ENCODE peak calls at places on chromosomes 6 and 20, in six cellular contexts. M is heart left ventricle, J is A549, Y is IMR-90, G is body of pancreas, E is prostate gland. X is an unnamed sample.

GRCh38 chr6:28212510-28213212 is 12.4 kb upstream of the ZSCAN9 start:
- DNase-seq in Y (peak), E (no peak), J (peak), G (peak), M (no peak), X (no peak)

GRCh38 chr6:32982084-32982701 is 13.8 kb downstream of the BRD2 start:
- DNase-seq in E (no peak), M (no peak), Y (no peak), G (no peak), J (no peak), X (no peak)

GRCh38 chr6:27290065-27290849 is 21.8 kb downstream of the POM121L2 start:
- DNase-seq in Y (peak), M (no peak), J (no peak), G (no peak), E (no peak), X (no peak)

GRCh38 chr6:105839266-105839665 is 246.9 kb upstream of the PRDM1 start:
- DNase-seq in J (no peak), G (no peak), M (no peak), Y (peak), E (no peak), X (no peak)

GRCh38 chr6:160041608-160042007 is 72.7 kb downstream of the IGF2R start:
- DNase-seq in G (peak), J (no peak), M (no peak), E (peak), Y (peak), X (no peak)

GRCh38 chr6:10112871-10113584 is 301.8 kb downstream of the TFAP2A start:
- DNase-seq in M (peak), J (no peak), Y (no peak), E (no peak), G (no peak), X (no peak)

GRCh38 chr6:96898241-96898851 is 655 bp upstream of the NDUFAF4 start:
- DNase-seq in E (no peak), J (no peak), G (no peak), M (no peak), Y (peak), X (no peak)

GRCh38 chr20:54199721-54200176 is 8.1 kb upstream of the PFDN4 start:
- DNase-seq in M (peak), E (peak), Y (peak), J (peak), G (peak), X (peak)

GRCh38 chr20:17648782-17649730 is 33.0 kb downstream of the RRBP1 start:
- DNase-seq in E (no peak), G (peak), J (peak), M (no peak), Y (no peak), X (peak)

GRCh38 chr20:24603454-24603853 is 134.0 kb downstream of the SYNDIG1 start:
- DNase-seq in Y (no peak), E (no peak), J (no peak), G (no peak), M (no peak), X (no peak)

GRCh38 chr6:159390384-159390783 is 221.2 kb downstream of the FNDC1 start:
- DNase-seq in M (no peak), Y (no peak), G (no peak), E (no peak), J (no peak), X (no peak)

GRCh38 chr6:145893586-145893985 is 70.6 kb downstream of the SHPRH start:
- DNase-seq in G (no peak), Y (no peak), M (no peak), J (no peak), E (no peak), X (no peak)

GRCh38 chr20:50297498-50298348 is 107.1 kb downstream of the CEBPB start:
- DNase-seq in Y (no peak), M (no peak), J (no peak), E (no peak), G (no peak), X (no peak)

GRCh38 chr20:23229989-23230388 is 120.6 kb upstream of the NXT1 start:
- DNase-seq in Y (no peak), G (no peak), E (no peak), M (no peak), J (no peak), X (no peak)

GRCh38 chr6:16332175-16332542 is 93.8 kb downstream of the GMPR start:
- DNase-seq in E (peak), M (peak), J (peak), G (peak), Y (peak), X (peak)

GRCh38 chr6:16334671-16335070 is 96.3 kb downstream of the GMPR start:
- DNase-seq in Y (peak), G (peak), J (peak), M (no peak), E (peak), X (peak)

GRCh38 chr6:16335176-16335575 is 96.8 kb downstream of the GMPR start:
- DNase-seq in M (no peak), Y (no peak), G (no peak), J (no peak), E (no peak), X (no peak)

GRCh38 chr6:16333580-16333979 is 95.2 kb downstream of the GMPR start:
- DNase-seq in G (no peak), Y (peak), J (no peak), M (no peak), E (no peak), X (peak)

GRCh38 chr6:16331328-16332174 is 93.2 kb downstream of the GMPR start:
- DNase-seq in E (peak), Y (peak), G (peak), J (peak), M (peak), X (peak)
- H3K27ac ChIP-seq in E (no peak), Y (peak), G (no peak), J (no peak), M (peak), X (peak)

GRCh38 chr20:44068311-44068710 is 118.7 kb downstream of the JPH2 start:
- DNase-seq in M (no peak), Y (no peak), E (no peak), G (no peak), J (no peak), X (no peak)
- TF ChIP-seq CTCF in M (no peak), Y (no peak), E (no peak), G (no peak), J (no peak), X (no peak)

DNA sequence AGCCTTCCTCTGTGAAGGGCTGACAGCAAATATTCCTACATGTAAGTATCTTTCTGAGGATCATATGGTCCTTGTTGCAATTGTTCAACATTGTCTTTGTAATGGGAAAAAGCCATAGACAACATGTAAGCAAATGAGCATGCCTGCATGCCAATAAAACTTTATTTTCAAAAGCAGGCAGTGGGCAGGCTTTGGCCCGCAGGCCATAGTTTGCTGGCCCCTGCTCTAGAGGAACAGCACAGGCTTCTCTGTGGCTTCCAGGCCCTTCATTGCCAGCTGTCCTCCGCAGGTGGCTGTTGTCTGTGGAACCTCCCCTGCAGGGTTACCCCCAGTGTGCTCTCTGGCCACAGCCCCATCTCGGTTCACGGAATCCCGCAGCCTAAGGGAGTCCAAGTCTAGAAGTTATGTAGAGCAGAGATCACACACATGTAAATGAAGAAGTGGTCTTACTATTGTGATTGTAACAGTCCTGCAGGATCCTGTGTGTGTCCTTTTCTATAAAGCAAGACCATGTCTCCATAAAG is 9.8 kb downstream of the UNC93A start:
- DNase-seq in E (no peak), M (no peak), Y (no peak), J (no peak), G (no peak), X (no peak)
- TF ChIP-seq POLR2A in E (no peak), M (no peak), Y (no peak), J (no peak), G (no peak), X (no peak)

GRCh38 chr6:121799574-121799973 is 364.1 kb downstream of the GJA1 start:
- DNase-seq in E (no peak), J (no peak), Y (no peak), G (no peak), M (no peak), X (no peak)
- H3K27ac ChIP-seq in E (no peak), J (no peak), Y (no peak), G (no peak), M (no peak), X (no peak)